ENCODE peak calls at places on chromosomes 11 and 22, in seven cellular contexts. O is astrocyte, B is vagina, V is ovary, Z is endothelial cell of umbilical vein, L is cardiac muscle cell, T is heart right ventricle. J is an unnamed sample. For H3K36me3, the result is how much of the 10 kb centered on the place peaks cover.

GRCh38 chr22:39471421-39472141 is 14.8 kb downstream of the MGAT3 start:
- DNase-seq in O (peak), B (no peak), V (no peak), Z (peak), L (peak), T (peak), J (no peak)

GRCh38 chr11:110629594-110629993 is 82.6 kb downstream of the ARHGAP20 start:
- DNase-seq in O (no peak), B (no peak), V (no peak), Z (no peak), L (no peak), T (no peak), J (no peak)

GRCh38 chr11:75554258-75555022 is 7.6 kb upstream of the SERPINH1 start:
- DNase-seq in O (peak), B (no peak), V (peak), Z (peak), L (peak), T (peak), J (peak)

GRCh38 chr11:122733301-122733686 is 77.8 kb downstream of the UBASH3B start:
- DNase-seq in O (peak), B (no peak), V (no peak), Z (peak), L (no peak), T (no peak), J (no peak)

GRCh38 chr11:86091086-86091485 is 22.2 kb upstream of the PICALM start:
- DNase-seq in O (no peak), B (no peak), V (no peak), Z (no peak), L (no peak), T (no peak), J (no peak)

GRCh38 chr11:33534575-33534974 is 166.1 kb downstream of the C11orf91 start:
- DNase-seq in O (peak), B (no peak), V (no peak), Z (no peak), L (no peak), T (no peak), J (no peak)

GRCh38 chr22:26617251-26618199 is at the start of gene CRYBB1:
- DNase-seq in O (no peak), B (no peak), V (no peak), Z (no peak), L (no peak), T (peak), J (no peak)

GRCh38 chr11:114524122-114524521 is 35.6 kb downstream of the NXPE1 start:
- DNase-seq in O (no peak), B (no peak), V (no peak), Z (no peak), L (no peak), T (no peak), J (no peak)

GRCh38 chr11:8728566-8728965 is 46.0 kb downstream of the RPL27A start:
- DNase-seq in O (peak), B (no peak), V (no peak), Z (no peak), L (no peak), T (no peak), J (peak)

GRCh38 chr22:45190473-45190872 is 26.7 kb downstream of the NUP50 start:
- DNase-seq in O (no peak), B (no peak), V (no peak), Z (no peak), L (no peak), T (no peak), J (no peak)

GRCh38 chr11:16815047-16815767 is 76.8 kb downstream of the C11orf58 start:
- DNase-seq in O (no peak), B (no peak), V (peak), Z (no peak), L (no peak), T (peak), J (no peak)

GRCh38 chr22:27461470-27461869 is 340.1 kb downstream of the MN1 start:
- DNase-seq in O (peak), B (no peak), V (no peak), Z (no peak), L (peak), T (no peak), J (no peak)

GRCh38 chr11:86781546-86781945 is 18.8 kb upstream of the PRSS23 start:
- DNase-seq in O (no peak), B (no peak), V (no peak), Z (no peak), L (no peak), T (no peak), J (no peak)

GRCh38 chr11:58592760-58593472 is 14.1 kb downstream of the ZFP91 start:
- DNase-seq in O (no peak), B (no peak), V (no peak), Z (no peak), L (no peak), T (no peak), J (no peak)

GRCh38 chr11:123622576-123622975 is 31.8 kb downstream of the SCN3B start:
- DNase-seq in O (no peak), B (no peak), V (no peak), Z (no peak), L (no peak), T (no peak), J (no peak)

GRCh38 chr22:43327039-43327438 is 16.1 kb downstream of the SCUBE1 start:
- DNase-seq in O (no peak), B (no peak), V (no peak), Z (no peak), L (no peak), T (no peak), J (no peak)

GRCh38 chr11:109071712-109072524 is 350.1 kb upstream of the C11orf87 start:
- DNase-seq in O (peak), B (no peak), V (no peak), Z (no peak), L (no peak), T (no peak), J (no peak)

GRCh38 chr22:30282616-30283046 is 6.7 kb downstream of the CASTOR1 start:
- DNase-seq in O (no peak), B (no peak), V (no peak), Z (no peak), L (no peak), T (no peak), J (no peak)

GRCh38 chr11:22668005-22668796 is 1.8 kb downstream of the GAS2 start:
- DNase-seq in O (no peak), B (no peak), V (no peak), Z (no peak), L (no peak), T (no peak), J (no peak)

GRCh38 chr11:121086866-121087265 is 14.2 kb upstream of the TECTA start:
- DNase-seq in O (no peak), B (no peak), V (no peak), Z (no peak), L (no peak), T (no peak), J (no peak)

GRCh38 chr11:14320020-14320419 is 39.0 kb downstream of the RRAS2 start:
- DNase-seq in O (peak), B (no peak), V (no peak), Z (no peak), L (no peak), T (no peak), J (no peak)

GRCh38 chr11:44607324-44607962 is 42.0 kb downstream of the CD82 start:
- DNase-seq in O (peak), B (no peak), V (no peak), Z (no peak), L (no peak), T (no peak), J (no peak)

GRCh38 chr11:95335989-95336388 is 105.0 kb upstream of the SESN3 start:
- DNase-seq in O (no peak), B (no peak), V (no peak), Z (no peak), L (no peak), T (no peak), J (peak)

GRCh38 chr22:22692707-22693530 is 48.5 kb downstream of the GGTLC2 start:
- DNase-seq in O (peak), B (no peak), V (peak), Z (peak), L (no peak), T (peak), J (peak)

GRCh38 chr11:119363081-119363861 is 16.8 kb upstream of the MFRP start:
- DNase-seq in O (no peak), B (no peak), V (peak), Z (no peak), L (no peak), T (no peak), J (no peak)

GRCh38 chr22:21029486-21030025 is 2.8 kb downstream of the SLC7A4 start:
- DNase-seq in O (no peak), B (no peak), V (no peak), Z (no peak), L (no peak), T (no peak), J (no peak)

GRCh38 chr22:30185129-30185528 is 61.4 kb downstream of the LIF start:
- DNase-seq in O (no peak), B (no peak), V (no peak), Z (no peak), L (no peak), T (no peak), J (no peak)

GRCh38 chr22:30863161-30863833 is 105.3 kb downstream of the MORC2 start:
- DNase-seq in O (peak), B (no peak), V (no peak), Z (no peak), L (peak), T (no peak), J (no peak)

GRCh38 chr11:126172596-126173038 is 38.8 kb downstream of the RPUSD4 start:
- DNase-seq in O (no peak), B (no peak), V (no peak), Z (no peak), L (no peak), T (no peak), J (no peak)

GRCh38 chr11:3119141-3119821 is 45.8 kb downstream of the OSBPL5 start:
- DNase-seq in O (no peak), B (no peak), V (no peak), Z (no peak), L (no peak), T (no peak), J (no peak)

GRCh38 chr11:95455228-95455627 is 224.2 kb upstream of the SESN3 start:
- DNase-seq in O (no peak), B (no peak), V (no peak), Z (no peak), L (no peak), T (no peak), J (no peak)

GRCh38 chr11:123640677-123641494 is 13.5 kb downstream of the SCN3B start:
- DNase-seq in O (no peak), B (no peak), V (no peak), Z (peak), L (peak), T (peak), J (peak)

DNA sequence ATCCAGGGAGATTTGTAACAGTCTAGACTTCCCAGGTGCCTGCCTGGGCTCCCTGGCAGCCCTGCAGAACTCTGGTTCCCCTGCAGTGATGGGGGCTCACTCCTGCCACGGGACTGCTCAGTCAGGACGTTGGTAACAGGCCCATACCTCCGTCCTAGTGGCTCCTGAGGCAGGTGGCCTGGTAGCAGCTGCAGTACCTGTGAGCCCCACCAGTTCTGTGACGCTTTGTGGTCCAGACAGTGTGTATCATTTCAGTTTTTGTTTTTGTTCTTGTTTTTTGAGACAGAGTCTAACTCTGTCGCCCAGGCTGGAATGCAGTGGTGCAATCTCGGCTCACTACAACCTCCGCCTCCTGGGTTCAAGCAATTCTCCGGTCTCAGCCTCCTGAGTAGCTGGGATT is 27.8 kb downstream of the POLR3H start:
- DNase-seq in O (no peak), B (no peak), V (no peak), Z (no peak), L (no peak), T (no peak), J (no peak)
- H3K36me3 ChIP-seq in O (under half), B (under half), V (under half), Z (under half), L (under half), T (half or more), J (under half)

DNA sequence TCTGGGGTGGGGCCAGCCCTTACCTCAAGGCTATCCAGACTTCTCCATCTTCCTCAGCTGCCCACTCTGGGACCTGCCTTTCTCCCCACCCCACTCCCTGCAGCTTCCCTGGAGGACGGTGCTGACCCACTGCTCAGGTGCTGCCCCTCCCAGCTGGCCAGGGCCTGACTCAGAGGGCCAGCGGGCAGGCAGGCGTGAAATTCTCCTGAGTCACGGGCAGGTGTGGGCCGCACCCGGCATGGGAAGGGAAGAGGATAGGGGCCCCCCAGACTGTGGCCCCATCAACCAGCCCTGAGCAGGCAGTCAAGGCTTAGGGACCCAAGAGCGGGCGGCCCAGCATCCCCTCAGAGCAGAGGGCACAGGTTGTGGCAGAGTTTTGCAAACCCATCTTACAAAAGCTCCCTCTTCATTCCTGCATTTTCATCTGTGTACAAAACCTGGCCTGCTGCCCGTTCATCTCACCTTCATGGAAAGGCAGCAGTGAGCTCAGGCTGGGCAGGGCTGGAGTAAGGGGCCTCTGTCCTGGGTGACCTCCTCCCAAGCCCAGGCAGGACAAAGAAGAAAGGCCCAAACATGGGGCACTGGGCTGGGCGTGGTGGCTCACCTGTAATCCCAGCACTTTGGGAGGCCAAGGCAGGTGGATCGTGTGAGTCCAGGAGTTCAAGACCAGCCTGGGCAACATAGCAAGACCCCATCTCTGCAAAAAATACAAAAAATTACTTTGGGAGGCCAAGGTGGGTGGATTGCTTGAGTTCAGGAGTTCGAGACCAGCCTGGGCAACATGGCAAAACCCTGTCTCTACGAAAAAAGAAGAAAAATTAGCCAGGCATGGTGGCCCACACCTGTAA is 6.1 kb downstream of the RHOD start:
- DNase-seq in O (no peak), B (no peak), V (no peak), Z (no peak), L (no peak), T (no peak), J (no peak)
- H3K36me3 ChIP-seq in O (under half), B (under half), V (under half), Z (under half), L (under half), T (under half), J (under half)

GRCh38 chr11:69141742-69142141 is 14.0 kb upstream of the SMIM38 start:
- DNase-seq in O (no peak), B (no peak), V (no peak), Z (no peak), L (no peak), T (no peak), J (no peak)
- H3K36me3 ChIP-seq in O (under half), B (under half), V (under half), Z (under half), L (under half), T (under half), J (under half)

DNA sequence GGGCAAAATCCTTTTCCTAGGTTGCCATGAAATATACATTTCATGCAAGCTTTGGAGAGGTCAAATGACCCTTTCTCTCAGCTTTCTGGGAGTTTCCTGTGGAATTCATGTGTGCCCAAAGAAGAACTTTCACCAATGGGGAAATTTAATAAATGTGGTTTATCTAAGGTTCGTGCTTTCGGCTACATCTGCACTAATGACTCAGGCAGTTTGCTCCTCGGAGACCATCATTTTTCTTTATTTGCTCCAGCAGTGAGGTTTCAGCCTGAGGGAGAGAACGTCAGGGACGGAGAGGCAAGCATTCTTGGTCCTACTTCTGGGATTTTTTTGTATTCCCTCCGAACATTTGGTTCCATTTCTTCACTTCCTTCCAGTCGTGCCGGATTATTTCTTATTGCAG is 85.2 kb downstream of the FLI1 start:
- DNase-seq in O (peak), B (no peak), V (no peak), Z (no peak), L (no peak), T (no peak), J (no peak)
- H3K36me3 ChIP-seq in O (under half), B (under half), V (under half), Z (under half), L (under half), T (half or more), J (under half)

J was measured in BE2C.